ENCODE peak calls at places on chromosomes 3 and 15, in ten cellular contexts. X is fibroblast of lung, I is GM06990, P is neural progenitor cell, C is fibroblast of pulmonary artery, Q is GM12865, U is cardiac muscle cell, K is aorta, S is AG04450, W is mesendoderm. R is an unnamed sample.

GRCh38 chr3:171860830-171861535 is 17.8 kb downstream of the TMEM212 start:
- DNase-seq in P (no peak), W (no peak), Q (no peak), I (no peak), C (peak), U (no peak), X (peak), S (no peak), K (peak), R (peak)

GRCh38 chr3:57952651-57953050 is 55.6 kb upstream of the FLNB start:
- DNase-seq in K (no peak), C (no peak), W (no peak), P (no peak), U (no peak), Q (no peak), S (no peak), X (no peak), I (no peak), R (no peak)

GRCh38 chr15:84611631-84612030 is 10.8 kb downstream of the ZSCAN2 start:
- DNase-seq in Q (no peak), X (peak), I (no peak), U (no peak), W (no peak), P (no peak), K (no peak), S (no peak), C (peak), R (no peak)

GRCh38 chr3:186380622-186381380 is 18.8 kb upstream of the DGKG start:
- DNase-seq in C (peak), X (peak), Q (no peak), W (no peak), P (no peak), S (no peak), I (no peak), U (no peak), K (no peak), R (no peak)

GRCh38 chr3:120404876-120405275 is 45.9 kb downstream of the FSTL1 start:
- DNase-seq in I (no peak), C (no peak), W (no peak), S (no peak), X (peak), K (no peak), Q (no peak), U (no peak), P (no peak), R (no peak)

GRCh38 chr15:100438570-100438969 is 90.2 kb downstream of the CERS3 start:
- DNase-seq in U (peak), S (no peak), W (no peak), C (peak), I (peak), Q (peak), K (peak), X (peak), P (no peak), R (peak)

GRCh38 chr15:100759116-100759515 is 120.5 kb upstream of the ALDH1A3 start:
- DNase-seq in U (no peak), I (no peak), P (no peak), K (no peak), S (peak), C (peak), Q (no peak), X (peak), W (no peak), R (peak)

GRCh38 chr3:152728346-152728980 is 106.5 kb upstream of the P2RY1 start:
- DNase-seq in C (no peak), Q (no peak), S (peak), K (no peak), W (no peak), I (no peak), X (no peak), P (no peak), U (no peak), R (no peak)

GRCh38 chr3:12571986-12572385 is 15.1 kb downstream of the MKRN2 start:
- DNase-seq in U (no peak), P (no peak), X (no peak), W (peak), C (no peak), K (no peak), Q (no peak), S (no peak), I (no peak), R (no peak)

GRCh38 chr3:176950743-176951142 is 246.5 kb downstream of the TBL1XR1 start:
- DNase-seq in S (no peak), C (peak), Q (no peak), U (no peak), X (peak), W (no peak), I (no peak), K (no peak), P (no peak), R (peak)

GRCh38 chr3:133464573-133464972 is 64.7 kb downstream of the BFSP2 start:
- DNase-seq in W (no peak), P (peak), S (no peak), K (no peak), I (no peak), X (peak), C (peak), U (no peak), Q (peak), R (no peak)

GRCh38 chr3:12916159-12916558 is 74.8 kb upstream of the RPL32 start:
- DNase-seq in I (no peak), P (no peak), X (no peak), S (no peak), W (no peak), C (no peak), K (no peak), U (no peak), Q (peak), R (no peak)

GRCh38 chr15:40028853-40029252 is 10.1 kb downstream of the SRP14 start:
- DNase-seq in X (no peak), W (no peak), C (no peak), U (no peak), K (no peak), I (no peak), S (no peak), Q (no peak), P (no peak), R (no peak)

GRCh38 chr3:123129532-123129931 is 62.7 kb downstream of the PDIA5 start:
- DNase-seq in I (no peak), W (no peak), P (no peak), Q (no peak), K (no peak), S (no peak), U (no peak), C (no peak), X (no peak), R (no peak)

GRCh38 chr3:123129052-123129451 is 62.2 kb downstream of the PDIA5 start:
- DNase-seq in K (no peak), S (no peak), U (no peak), Q (no peak), P (no peak), W (no peak), I (no peak), C (no peak), X (no peak), R (no peak)

GRCh38 chr3:123126653-123127052 is 59.8 kb downstream of the PDIA5 start:
- DNase-seq in X (no peak), K (no peak), I (no peak), U (no peak), C (no peak), Q (no peak), S (no peak), W (no peak), P (no peak), R (no peak)

GRCh38 chr3:123126051-123126450 is 59.2 kb downstream of the PDIA5 start:
- DNase-seq in K (no peak), W (no peak), I (no peak), C (no peak), U (no peak), P (peak), Q (no peak), X (no peak), S (no peak), R (no peak)

GRCh38 chr3:123130079-123130726 is 63.4 kb downstream of the PDIA5 start:
- DNase-seq in C (no peak), U (no peak), Q (no peak), W (no peak), I (no peak), S (no peak), P (no peak), K (no peak), X (no peak), R (no peak)
- H3K4me3 ChIP-seq in C (no peak), U (no peak), Q (no peak), W (no peak), I (no peak), S (no peak), P (no peak), K (no peak), X (no peak), R (no peak)

GRCh38 chr15:74778599-74778970 is 3.3 kb upstream of the CSK start:
- DNase-seq in U (no peak), Q (no peak), S (no peak), P (no peak), W (no peak), K (no peak), I (no peak), X (no peak), C (no peak), R (no peak)

GRCh38 chr15:74775894-74776293 is 6.0 kb upstream of the CSK start:
- DNase-seq in I (no peak), K (no peak), X (no peak), W (no peak), S (no peak), C (no peak), Q (no peak), P (no peak), U (no peak), R (no peak)

GRCh38 chr15:74779162-74779648 is 2.7 kb upstream of the CSK start:
- DNase-seq in S (no peak), U (no peak), X (no peak), Q (no peak), I (no peak), K (no peak), W (no peak), P (no peak), C (no peak), R (no peak)

GRCh38 chr15:74776851-74777768 is 4.8 kb upstream of the CSK start:
- DNase-seq in I (peak), W (peak), C (no peak), U (peak), Q (peak), X (no peak), S (no peak), P (peak), K (peak), R (no peak)

DNA sequence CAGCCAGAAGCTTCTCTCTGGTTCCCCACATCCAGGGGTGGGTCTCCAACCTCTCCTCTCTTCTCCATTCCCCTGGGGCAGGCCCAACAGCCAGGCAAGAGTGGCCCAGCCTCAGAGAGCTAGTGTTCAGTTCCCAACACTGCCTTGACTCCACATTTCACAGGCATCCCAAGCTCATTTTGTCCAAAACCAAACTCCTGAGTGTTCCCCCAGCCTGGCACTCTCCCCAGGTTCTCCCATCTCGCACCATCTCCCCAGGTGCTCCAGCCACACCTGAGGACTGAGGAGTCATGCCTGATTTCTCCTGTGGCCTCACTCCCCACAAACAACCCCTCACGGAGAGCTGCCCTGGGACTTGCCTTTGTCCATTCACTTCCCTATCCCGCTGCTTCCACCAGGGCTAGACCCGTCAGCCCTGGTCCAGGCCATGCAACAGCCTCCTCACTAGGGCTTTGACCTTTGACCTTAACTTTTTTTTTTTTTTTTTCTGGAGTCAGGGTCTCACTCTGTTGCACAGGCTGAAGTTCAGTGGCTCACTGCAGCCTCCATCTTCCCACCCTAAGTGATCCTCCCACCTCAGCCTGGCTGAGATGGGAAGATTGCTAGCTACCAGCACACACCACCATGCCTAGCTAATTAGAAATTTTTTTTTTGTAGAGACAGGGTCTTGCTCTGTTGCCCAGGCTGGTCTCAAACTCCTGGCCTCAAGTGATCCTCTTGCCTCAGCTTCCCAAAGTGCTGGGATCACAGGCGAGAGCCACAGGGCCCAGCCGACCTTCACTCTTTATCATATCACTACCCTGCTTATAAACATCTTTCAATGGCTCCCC is 3.9 kb upstream of the CSK start:
- DNase-seq in W (no peak), X (no peak), S (no peak), P (no peak), U (no peak), C (no peak), I (no peak), Q (peak), K (no peak), R (no peak)
- H3K4me3 ChIP-seq in W (no peak), X (no peak), S (no peak), P (no peak), U (no peak), C (no peak), I (no peak), Q (no peak), K (no peak), R (no peak)

GRCh38 chr3:188972313-188972712 is 199.5 kb upstream of the TPRG1 start:
- DNase-seq in X (no peak), I (no peak), U (no peak), K (no peak), P (no peak), W (no peak), S (no peak), Q (no peak), C (no peak), R (no peak)

GRCh38 chr3:188974856-188975611 is 196.7 kb upstream of the TPRG1 start:
- DNase-seq in K (peak), P (no peak), W (no peak), I (no peak), U (no peak), C (no peak), S (no peak), Q (peak), X (peak), R (peak)

GRCh38 chr3:188976407-188976806 is 195.4 kb upstream of the TPRG1 start:
- DNase-seq in I (no peak), S (no peak), U (no peak), C (no peak), W (no peak), Q (no peak), P (no peak), X (no peak), K (no peak), R (no peak)

GRCh38 chr3:188978772-188979171 is 193.0 kb upstream of the TPRG1 start:
- DNase-seq in C (peak), X (peak), W (peak), K (peak), P (no peak), U (no peak), I (no peak), S (peak), Q (no peak), R (peak)

DNA sequence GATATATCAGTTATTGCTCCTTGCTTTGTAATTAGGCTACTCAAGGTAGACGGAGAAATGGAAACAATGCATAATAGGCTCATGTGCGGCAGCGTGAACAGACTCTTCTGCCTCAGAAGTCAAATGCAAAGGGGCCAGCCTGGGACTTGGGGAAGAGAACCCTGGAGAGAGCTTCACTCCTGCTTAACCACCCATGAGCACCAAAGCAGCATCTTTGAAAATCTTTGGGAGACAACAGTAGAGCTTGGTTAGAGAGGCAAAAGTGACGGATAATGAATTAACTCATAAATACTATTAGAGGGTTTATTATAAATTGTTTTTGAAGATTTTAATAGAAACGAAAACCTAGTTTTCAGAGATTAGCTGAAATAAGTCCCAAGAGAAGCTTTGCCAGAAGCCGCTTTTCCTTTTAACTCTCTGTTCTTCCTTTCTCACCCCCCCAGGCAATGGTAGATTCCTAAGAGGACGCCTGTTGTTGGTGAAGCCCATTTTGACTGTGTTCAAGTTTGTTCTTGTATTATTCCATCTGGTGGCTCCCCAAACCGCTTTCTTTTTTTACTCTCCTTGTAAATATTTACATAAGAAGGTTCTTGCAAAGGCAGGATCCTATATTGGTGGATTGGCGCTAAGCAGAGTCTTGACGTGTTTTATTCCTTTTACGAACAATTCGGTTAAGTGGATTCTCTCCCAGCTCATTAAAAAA is 196.0 kb upstream of the TPRG1 start:
- DNase-seq in X (no peak), U (no peak), K (no peak), W (no peak), S (no peak), C (no peak), P (no peak), Q (no peak), I (no peak), R (no peak)
- H3K4me3 ChIP-seq in X (peak), U (no peak), K (no peak), W (no peak), S (no peak), C (no peak), P (no peak), Q (no peak), I (no peak), R (no peak)

GRCh38 chr3:9185046-9185445 is 64.4 kb downstream of the SRGAP3 start:
- DNase-seq in C (no peak), S (no peak), U (no peak), I (no peak), X (no peak), Q (no peak), K (no peak), P (no peak), W (no peak), R (no peak)

GRCh38 chr3:9183811-9184463 is 65.5 kb downstream of the SRGAP3 start:
- DNase-seq in P (peak), S (no peak), U (peak), X (no peak), K (no peak), Q (no peak), W (peak), C (no peak), I (no peak), R (no peak)

GRCh38 chr3:9183011-9183410 is 66.4 kb downstream of the SRGAP3 start:
- DNase-seq in S (no peak), U (no peak), X (no peak), P (no peak), K (no peak), C (no peak), W (no peak), I (no peak), Q (no peak), R (no peak)

GRCh38 chr3:9185701-9186100 is 63.7 kb downstream of the SRGAP3 start:
- DNase-seq in W (no peak), C (no peak), K (no peak), U (no peak), X (no peak), Q (no peak), I (no peak), S (no peak), P (no peak), R (no peak)

DNA sequence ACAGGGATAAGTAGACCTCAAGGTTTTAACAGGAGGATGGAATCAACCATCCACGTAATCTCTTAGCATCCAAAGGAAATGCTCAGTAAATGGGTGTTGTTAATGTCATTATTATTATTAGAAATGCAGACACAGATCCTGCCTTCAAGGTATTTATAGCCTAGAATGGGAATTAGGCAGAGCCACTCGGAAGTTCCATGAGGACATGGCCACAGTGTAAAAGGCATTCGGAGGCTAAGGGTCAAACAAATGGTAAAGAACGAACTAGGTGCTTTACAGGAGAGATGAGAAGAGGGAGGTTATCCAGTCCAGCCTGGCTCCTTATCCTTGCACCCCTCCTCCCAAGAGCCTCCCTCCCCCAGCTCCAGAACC is 65.0 kb downstream of the SRGAP3 start:
- DNase-seq in U (no peak), K (no peak), P (no peak), W (no peak), Q (no peak), C (no peak), S (no peak), X (no peak), I (no peak), R (no peak)
- H3K4me3 ChIP-seq in U (no peak), K (no peak), P (peak), W (no peak), Q (no peak), C (no peak), S (no peak), X (no peak), I (no peak), R (no peak)

GRCh38 chr3:76310059-76310458 is 524.7 kb upstream of the ZNF717 start:
- DNase-seq in X (no peak), Q (no peak), I (no peak), S (no peak), P (no peak), K (no peak), C (no peak), W (no peak), U (no peak), R (no peak)

GRCh38 chr3:76310661-76311060 is 525.3 kb upstream of the ZNF717 start:
- DNase-seq in P (no peak), X (no peak), Q (no peak), W (no peak), C (no peak), K (no peak), I (no peak), U (no peak), S (no peak), R (no peak)

GRCh38 chr3:76307556-76307955 is 522.2 kb upstream of the ZNF717 start:
- DNase-seq in S (no peak), P (no peak), I (no peak), Q (no peak), X (peak), C (no peak), K (no peak), W (no peak), U (no peak), R (peak)

GRCh38 chr3:76308541-76308940 is 523.2 kb upstream of the ZNF717 start:
- DNase-seq in P (no peak), K (no peak), Q (no peak), U (no peak), I (no peak), C (peak), X (peak), S (peak), W (no peak), R (peak)
- H3K4me3 ChIP-seq in P (no peak), K (no peak), Q (no peak), U (no peak), I (no peak), C (no peak), X (no peak), S (no peak), W (no peak), R (no peak)

DNA sequence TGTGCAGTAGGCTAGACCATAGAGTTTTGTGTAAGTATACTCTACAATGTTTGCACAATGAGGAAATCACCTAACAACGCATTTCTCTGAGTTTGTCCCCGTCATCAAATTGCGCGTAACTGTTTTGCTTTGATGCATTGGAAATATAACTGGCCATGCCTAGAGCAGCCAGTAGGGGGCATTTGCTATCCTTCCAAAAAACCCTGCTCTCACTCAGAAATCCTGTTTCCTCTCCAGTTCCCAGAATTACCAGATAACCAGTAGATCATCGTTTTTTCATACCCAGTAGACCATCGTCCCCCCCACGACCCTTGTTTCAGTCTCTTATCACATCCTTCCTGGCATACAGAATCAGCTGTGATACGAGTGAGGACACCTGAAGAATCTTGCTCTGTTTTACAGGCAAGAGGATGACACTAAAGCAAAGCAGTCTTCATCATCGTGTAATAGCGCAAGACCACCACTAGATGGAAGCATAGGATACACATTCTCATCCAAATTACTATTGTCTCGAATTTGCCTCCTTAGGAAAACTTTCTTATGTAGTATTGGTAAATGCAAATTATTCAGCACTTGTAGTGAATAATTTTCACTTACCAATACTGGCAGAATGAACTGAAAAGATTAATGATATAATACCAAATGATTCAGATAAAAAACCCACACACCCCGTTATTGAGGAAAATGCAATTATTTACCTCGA is 4.4 kb upstream of the GABRR3 start:
- DNase-seq in I (peak), U (peak), S (peak), K (peak), P (peak), C (peak), W (peak), X (peak), Q (peak), R (peak)
- H3K4me3 ChIP-seq in I (peak), U (peak), S (peak), K (no peak), P (peak), C (peak), W (peak), X (peak), Q (peak), R (peak)

GRCh38 chr3:69892706-69893105 is 106.8 kb upstream of the SAMMSON start:
- DNase-seq in U (no peak), I (no peak), K (no peak), C (no peak), X (no peak), W (no peak), S (no peak), Q (no peak), P (no peak), R (no peak)
- H3K4me3 ChIP-seq in U (no peak), I (no peak), K (no peak), C (no peak), X (no peak), W (no peak), S (no peak), Q (no peak), P (no peak), R (no peak)

R was measured in skeletal muscle cell.